ENCODE peak calls at places on chromosome 4, in four cellular contexts. Q is astrocyte of the cerebellum, D is psoas muscle, F is GM12865. N is an unnamed sample.

GRCh38 chr4:138821321-138821720 is 194.3 kb upstream of the NOCT start:
- DNase-seq in Q (no peak), D (no peak), F (no peak), N (no peak)

GRCh38 chr4:38691251-38692008 is 27.4 kb downstream of the KLF3 start:
- DNase-seq in Q (no peak), D (no peak), F (no peak), N (no peak)

GRCh38 chr4:55993994-55994657 is 45.4 kb downstream of the CEP135 start:
- DNase-seq in Q (no peak), D (no peak), F (peak), N (no peak)

GRCh38 chr4:94758141-94758699 is 465 bp downstream of the BMPR1B start:
- DNase-seq in Q (no peak), D (peak), F (no peak), N (no peak)

GRCh38 chr4:8868321-8869001 is 3.2 kb downstream of the HMX1 start:
- DNase-seq in Q (no peak), D (no peak), F (no peak), N (no peak)

GRCh38 chr4:139229534-139230039 is 50.4 kb downstream of the MGARP start:
- DNase-seq in Q (peak), D (no peak), F (peak), N (no peak)

GRCh38 chr4:74266081-74266480 is 42.2 kb upstream of the EPGN start:
- DNase-seq in Q (no peak), D (no peak), F (no peak), N (no peak)

GRCh38 chr4:105992641-105993305 is 97.5 kb downstream of the NPNT start:
- DNase-seq in Q (peak), D (no peak), F (no peak), N (no peak)

GRCh38 chr4:48642421-48643144 is 137.5 kb downstream of the FRYL start:
- DNase-seq in Q (no peak), D (no peak), F (no peak), N (no peak)

DNA sequence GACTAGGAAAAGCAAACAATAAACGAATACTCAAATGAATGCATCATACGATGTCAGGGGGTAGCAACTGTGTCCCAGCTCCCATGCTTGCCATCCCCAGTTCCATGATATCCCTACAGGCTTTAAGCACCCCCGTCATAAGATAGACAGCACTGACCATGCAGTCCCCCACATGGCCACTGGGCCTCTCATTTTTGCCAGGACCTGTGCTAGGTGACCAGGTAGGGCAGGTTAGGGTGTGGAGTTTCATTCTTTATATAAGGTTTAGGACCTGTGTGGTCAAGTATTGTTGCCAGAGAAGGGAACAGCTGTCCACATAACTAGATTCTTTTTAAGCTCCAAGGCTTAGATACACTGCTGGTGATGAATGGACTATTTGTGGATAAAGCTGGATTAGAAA is 9.7 kb downstream of the PPEF2 start:
- DNase-seq in Q (no peak), D (no peak), F (peak), N (no peak)
- TF ChIP-seq CTCF in Q (peak), D (no peak), F (peak), N (peak)

GRCh38 chr4:169348541-169348940 is 77.8 kb upstream of the SH3RF1 start:
- DNase-seq in Q (no peak), D (no peak), F (no peak), N (no peak)
- H3K4me3 ChIP-seq in Q (no peak), D (no peak), F (no peak), N (no peak)

DNA sequence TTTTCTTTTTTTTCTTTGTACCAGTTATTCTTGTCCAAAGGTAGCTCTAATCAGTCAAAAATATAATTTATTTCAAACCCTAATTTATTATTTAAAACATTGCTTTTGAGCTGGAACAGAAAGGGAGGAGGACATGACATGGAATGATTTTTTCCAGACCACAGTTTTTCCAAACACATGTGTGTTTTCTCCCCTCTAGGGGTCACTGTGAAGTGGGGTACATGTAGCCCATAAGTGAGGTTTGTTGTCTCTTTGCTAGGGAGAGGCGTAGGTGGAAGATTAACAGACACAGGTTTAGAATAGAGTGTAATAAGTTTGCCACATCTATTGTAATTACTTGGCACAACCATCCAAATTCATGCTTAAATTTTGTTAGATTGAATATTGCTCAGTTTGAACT is 83.0 kb downstream of the TNIP2 start:
- DNase-seq in Q (no peak), D (no peak), F (no peak), N (no peak)
- TF ChIP-seq CTCF in Q (peak), D (no peak), F (peak), N (peak)

DNA sequence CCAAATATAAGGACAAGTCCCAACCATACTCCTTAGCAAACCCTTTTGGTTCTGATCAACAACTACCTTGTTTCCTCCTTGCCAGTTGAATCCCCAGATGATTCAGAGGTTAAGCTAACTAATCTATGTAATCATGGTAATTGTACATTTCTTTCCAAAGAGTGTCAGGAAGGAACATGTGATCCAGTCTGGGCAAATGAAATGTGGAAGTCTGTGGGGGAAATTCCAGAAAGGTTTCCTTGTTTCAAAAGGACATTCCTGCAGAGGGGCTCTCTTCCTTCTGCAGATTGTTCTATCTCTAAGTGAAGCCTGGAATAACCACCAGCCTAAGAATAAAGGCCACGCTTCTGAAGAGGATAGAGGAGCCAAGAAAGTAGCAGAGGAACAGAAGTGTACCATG is 7.0 kb downstream of the PRSS12 start:
- DNase-seq in Q (no peak), D (no peak), F (no peak), N (no peak)
- H3K4me3 ChIP-seq in Q (no peak), D (no peak), F (no peak), N (no peak)

DNA sequence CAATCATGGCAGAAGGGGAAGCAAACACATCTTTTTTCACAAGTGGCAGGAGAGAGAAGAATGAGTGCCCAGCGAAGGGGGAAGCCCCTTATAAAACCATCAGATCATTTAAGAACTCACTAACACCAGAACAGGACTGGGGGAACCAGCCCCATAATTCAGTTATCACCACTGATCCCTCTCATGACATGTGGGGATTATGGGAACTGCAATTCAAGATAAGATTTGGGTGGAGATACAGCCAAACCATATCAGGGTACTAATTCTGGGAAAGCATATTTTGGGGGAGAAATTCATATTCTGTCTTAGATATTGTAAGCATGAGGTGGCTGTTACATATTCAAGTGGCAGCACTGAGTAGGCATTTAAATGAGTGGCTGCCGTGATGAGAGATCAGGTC is 87.8 kb downstream of the RAPGEF2 start:
- DNase-seq in Q (no peak), D (no peak), F (no peak), N (no peak)
- TF ChIP-seq CTCF in Q (no peak), D (no peak), F (no peak), N (no peak)